ENCODE peak calls at places on chromosomes 12 and 14, in ten cellular contexts. Q is CD8-positive, alpha-beta T cell; J is progenitor cell of endocrine pancreas; U is uterus; P is HFF-Myc; N is AG04450; Z is GM13977; S is hepatocyte; D is activated B cell treated with CpG ODN at 0.5 μM for 24 hours; V is astrocyte of the spinal cord. X is an unnamed sample.

GRCh38 chr12:47785036-47785886 is 12.2 kb downstream of the SLC48A1 start:
- DNase-seq in V (no peak), U (no peak), N (no peak), Q (no peak), S (no peak), P (no peak), D (no peak), J (no peak), Z (no peak), X (no peak)

GRCh38 chr14:58907803-58908202 is 270.0 kb downstream of the DACT1 start:
- DNase-seq in J (no peak), Q (no peak), V (peak), D (no peak), U (no peak), N (no peak), Z (no peak), P (no peak), S (no peak), X (no peak)

GRCh38 chr12:67517181-67517887 is 131.2 kb upstream of the DYRK2 start:
- DNase-seq in V (peak), P (no peak), Q (no peak), Z (no peak), D (no peak), N (no peak), U (peak), J (no peak), S (no peak), X (no peak)

GRCh38 chr12:66262737-66263136 is 39.6 kb upstream of the HELB start:
- DNase-seq in U (no peak), V (no peak), P (no peak), S (no peak), J (no peak), D (no peak), Z (no peak), Q (no peak), N (no peak), X (no peak)

GRCh38 chr14:105974902-105975301 is 448.5 kb downstream of the TMEM121 start:
- DNase-seq in J (no peak), D (no peak), Z (peak), V (no peak), Q (peak), P (no peak), S (no peak), N (no peak), U (no peak), X (no peak)

GRCh38 chr12:31589896-31590729 is 823 bp downstream of the DENND5B start:
- DNase-seq in S (peak), V (peak), D (peak), Z (peak), Q (no peak), U (peak), P (peak), J (peak), N (no peak), X (peak)

GRCh38 chr14:51648296-51648695 is 3.4 kb upstream of the FRMD6 start:
- DNase-seq in P (no peak), U (no peak), J (no peak), D (no peak), Z (no peak), V (no peak), S (no peak), N (no peak), Q (no peak), X (no peak)

GRCh38 chr14:68814376-68815287 is 21.8 kb upstream of the ZFP36L1 start:
- DNase-seq in D (peak), N (no peak), P (no peak), Q (no peak), S (peak), J (no peak), Z (peak), V (peak), U (peak), X (peak)

GRCh38 chr14:106277503-106277902 is 751.1 kb downstream of the TMEM121 start:
- DNase-seq in J (no peak), Q (no peak), S (no peak), V (no peak), D (no peak), N (no peak), U (no peak), P (no peak), Z (peak), X (peak)

GRCh38 chr12:15216036-15216889 is 5.0 kb downstream of the RERG start:
- DNase-seq in N (no peak), Q (no peak), P (no peak), D (no peak), Z (no peak), U (no peak), S (no peak), V (no peak), J (no peak), X (no peak)

GRCh38 chr12:66964629-66965028 is 285.8 kb upstream of the GRIP1 start:
- DNase-seq in J (no peak), N (no peak), S (no peak), P (no peak), U (no peak), V (peak), Q (peak), D (no peak), Z (no peak), X (peak)

GRCh38 chr12:70157099-70157498 is 86.1 kb upstream of the CNOT2 start:
- DNase-seq in V (peak), D (no peak), Z (no peak), J (no peak), S (no peak), Q (no peak), N (no peak), U (no peak), P (no peak), X (no peak)

GRCh38 chr12:21941522-21942376 is 523 bp upstream of the ABCC9 start:
- DNase-seq in D (no peak), Z (no peak), N (no peak), S (peak), Q (no peak), U (peak), V (peak), P (no peak), J (peak), X (peak)

GRCh38 chr12:31368666-31369361 is 42.9 kb upstream of the SINHCAF start:
- DNase-seq in V (no peak), Q (no peak), U (no peak), P (no peak), N (no peak), S (peak), J (no peak), D (no peak), Z (no peak), X (no peak)

GRCh38 chr12:25585021-25585523 is 32.0 kb upstream of the LMNTD1 start:
- DNase-seq in D (no peak), P (no peak), N (no peak), Q (no peak), V (peak), Z (no peak), U (peak), J (no peak), S (peak), X (no peak)

GRCh38 chr14:31829256-31829923 is 247.7 kb upstream of the ARHGAP5 start:
- DNase-seq in J (no peak), S (peak), P (peak), Q (no peak), N (peak), Z (no peak), U (no peak), D (no peak), V (peak), X (no peak)

GRCh38 chr12:94057262-94058151 is 90.9 kb upstream of the PLXNC1 start:
- DNase-seq in V (no peak), Q (no peak), J (no peak), D (no peak), P (no peak), S (no peak), U (no peak), N (no peak), Z (no peak), X (no peak)

GRCh38 chr12:105943525-105943924 is 195.2 kb downstream of the NUAK1 start:
- DNase-seq in Z (no peak), D (no peak), N (no peak), V (no peak), Q (no peak), J (no peak), P (no peak), U (no peak), S (no peak), X (no peak)

GRCh38 chr14:104766256-104766862 is 13.4 kb downstream of the SIVA1 start:
- DNase-seq in N (no peak), S (no peak), D (no peak), Q (no peak), U (no peak), V (no peak), Z (no peak), P (no peak), J (no peak), X (no peak)

GRCh38 chr12:90410962-90411361 is 544.0 kb downstream of the CCER1 start:
- DNase-seq in P (no peak), U (no peak), D (no peak), S (no peak), N (no peak), J (no peak), Z (no peak), V (no peak), Q (no peak), X (no peak)

GRCh38 chr12:90404071-90404470 is 550.9 kb downstream of the CCER1 start:
- DNase-seq in V (no peak), N (no peak), S (no peak), Q (no peak), Z (no peak), J (no peak), U (no peak), P (no peak), D (no peak), X (no peak)

DNA sequence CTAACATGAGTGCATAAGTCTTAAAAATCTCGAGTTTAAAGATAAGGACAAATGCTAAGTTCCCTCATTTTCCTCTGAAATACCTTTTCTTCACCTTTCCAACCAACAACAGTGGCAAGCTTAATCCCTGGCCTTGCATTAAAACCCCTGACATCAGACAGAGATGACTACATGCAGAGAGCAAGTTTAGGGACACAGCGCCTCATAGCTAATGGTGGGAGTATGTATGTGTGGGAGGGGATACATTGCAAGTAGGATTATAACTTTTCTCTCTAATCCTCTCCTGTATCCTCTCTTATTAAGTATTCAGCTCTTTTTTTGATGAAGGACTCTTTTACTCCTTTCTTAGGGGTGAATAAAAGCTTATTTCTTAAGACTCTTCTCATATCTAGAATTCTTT is 547.1 kb downstream of the CCER1 start:
- DNase-seq in V (no peak), D (no peak), U (no peak), J (no peak), P (no peak), N (no peak), Z (no peak), Q (no peak), S (no peak), X (no peak)
- TF ChIP-seq CTCF in V (no peak), D (no peak), U (no peak), J (no peak), P (no peak), N (no peak), Z (no peak), Q (no peak), S (no peak), X (no peak)

GRCh38 chr12:108080363-108080762 is 48.7 kb upstream of the WSCD2 start:
- DNase-seq in J (no peak), S (no peak), U (no peak), N (no peak), V (no peak), D (no peak), Z (no peak), Q (no peak), P (no peak), X (no peak)

GRCh38 chr12:108082506-108082905 is 46.6 kb upstream of the WSCD2 start:
- DNase-seq in U (no peak), D (no peak), S (no peak), Q (no peak), P (no peak), J (no peak), V (no peak), N (no peak), Z (no peak), X (no peak)

GRCh38 chr12:108079731-108080130 is 49.4 kb upstream of the WSCD2 start:
- DNase-seq in Z (no peak), S (no peak), J (no peak), V (no peak), Q (no peak), N (no peak), U (no peak), D (no peak), P (no peak), X (no peak)

DNA sequence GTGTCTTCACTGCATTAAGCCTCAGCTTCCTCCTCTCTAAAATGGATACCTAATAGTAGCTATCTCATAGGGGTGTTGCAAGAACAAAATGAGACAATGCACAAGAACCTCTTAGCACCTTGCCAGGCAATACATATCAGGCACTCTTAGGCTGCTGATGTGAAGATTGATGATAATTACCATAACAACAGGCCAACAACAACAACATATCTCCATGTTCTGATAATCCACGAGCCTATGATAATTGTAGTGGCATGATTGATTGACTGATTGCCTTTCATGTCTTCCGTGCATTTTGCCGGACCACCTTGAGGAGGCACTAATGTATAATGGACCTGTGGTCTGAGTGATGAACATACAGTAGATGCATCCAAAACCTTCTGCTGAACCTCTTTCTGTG is 50.7 kb upstream of the WSCD2 start:
- DNase-seq in P (no peak), V (no peak), S (no peak), Q (no peak), D (no peak), N (no peak), Z (no peak), U (no peak), J (no peak), X (no peak)
- TF ChIP-seq CTCF in P (no peak), V (no peak), S (no peak), Q (no peak), D (no peak), N (no peak), Z (no peak), U (no peak), J (no peak), X (no peak)

GRCh38 chr14:92225731-92226130 is 97.2 kb upstream of the SLC24A4 start:
- DNase-seq in J (no peak), Z (no peak), U (no peak), P (no peak), S (no peak), V (no peak), Q (no peak), N (no peak), D (no peak), X (no peak)
- TF ChIP-seq CTCF in J (no peak), Z (no peak), U (no peak), P (no peak), S (no peak), V (no peak), Q (no peak), N (no peak), D (no peak), X (no peak)

DNA sequence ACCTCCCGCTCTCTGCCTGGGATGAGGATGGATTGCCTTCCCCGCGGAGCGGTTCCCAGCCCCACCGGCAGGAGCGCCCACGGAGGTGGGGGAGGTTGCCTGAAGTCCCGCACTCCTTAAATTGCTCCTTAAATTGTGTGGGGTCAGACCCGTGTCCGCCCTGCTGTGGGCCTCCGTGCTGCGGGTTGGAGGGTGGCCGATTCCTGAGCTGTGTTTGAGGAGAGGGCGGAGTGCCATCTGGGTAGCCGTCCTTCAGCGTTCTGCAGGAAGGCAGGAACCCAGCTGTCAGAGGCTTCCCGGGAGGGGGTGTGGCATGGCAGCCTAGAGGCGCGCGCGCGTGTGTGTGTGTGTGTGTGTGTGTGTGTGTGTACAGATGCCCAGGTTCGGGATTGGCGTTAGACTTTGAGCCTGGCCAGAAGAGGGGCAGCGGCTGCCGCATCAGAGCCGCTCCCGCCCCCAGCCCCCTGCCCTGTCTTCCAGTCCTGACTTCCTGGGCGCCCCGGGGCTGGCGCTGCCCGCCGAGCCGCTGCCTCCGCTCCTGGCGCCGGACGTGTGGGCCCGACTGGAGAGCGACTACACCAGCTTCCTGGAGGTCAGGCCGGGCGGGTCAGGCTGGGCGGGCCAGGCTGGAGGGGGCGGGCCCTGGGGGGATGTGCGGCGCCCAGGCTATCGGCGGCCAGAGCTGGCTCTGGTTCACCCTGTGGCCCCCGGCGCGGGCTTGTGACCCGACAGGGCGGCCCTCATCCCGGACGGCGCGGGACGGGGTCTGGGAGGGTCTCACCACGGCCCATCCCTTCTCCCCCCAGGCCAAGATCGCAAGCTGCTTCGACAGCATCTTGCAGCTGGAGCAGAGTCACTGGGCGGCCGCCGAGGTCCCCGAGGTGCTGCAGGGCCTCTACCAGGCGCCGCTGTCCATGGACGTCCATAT is 9.2 kb downstream of the EXOC3L4 start:
- DNase-seq in Q (no peak), J (no peak), U (no peak), V (no peak), P (no peak), N (no peak), Z (no peak), S (no peak), D (no peak), X (no peak)
- TF ChIP-seq CTCF in Q (no peak), J (no peak), U (no peak), V (peak), P (peak), N (peak), Z (no peak), S (no peak), D (no peak), X (no peak)

DNA sequence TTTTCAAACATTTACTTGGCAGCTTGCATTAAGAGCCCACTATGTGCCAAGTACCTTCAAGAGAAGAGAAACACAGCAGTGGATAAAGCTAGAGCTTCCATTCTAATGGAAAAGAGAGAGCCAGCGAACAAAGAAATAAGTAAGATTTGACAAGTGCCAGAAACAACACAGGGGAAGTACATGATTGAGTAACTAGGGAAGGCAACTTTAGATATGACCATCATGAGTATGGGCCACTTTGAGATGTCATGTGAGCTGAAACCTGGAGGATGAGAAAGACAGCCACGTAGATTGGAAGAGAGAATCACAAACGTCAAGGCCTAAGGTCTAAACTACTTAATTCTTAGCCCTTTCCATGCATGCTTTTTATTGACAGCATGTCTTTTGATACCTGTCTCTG is 121.4 kb downstream of the ITPR2 start:
- DNase-seq in Z (no peak), U (no peak), Q (no peak), D (no peak), J (no peak), N (no peak), P (no peak), S (no peak), V (no peak), X (no peak)
- TF ChIP-seq CTCF in Z (no peak), U (no peak), Q (no peak), D (no peak), J (no peak), N (no peak), P (no peak), S (no peak), V (no peak), X (no peak)

DNA sequence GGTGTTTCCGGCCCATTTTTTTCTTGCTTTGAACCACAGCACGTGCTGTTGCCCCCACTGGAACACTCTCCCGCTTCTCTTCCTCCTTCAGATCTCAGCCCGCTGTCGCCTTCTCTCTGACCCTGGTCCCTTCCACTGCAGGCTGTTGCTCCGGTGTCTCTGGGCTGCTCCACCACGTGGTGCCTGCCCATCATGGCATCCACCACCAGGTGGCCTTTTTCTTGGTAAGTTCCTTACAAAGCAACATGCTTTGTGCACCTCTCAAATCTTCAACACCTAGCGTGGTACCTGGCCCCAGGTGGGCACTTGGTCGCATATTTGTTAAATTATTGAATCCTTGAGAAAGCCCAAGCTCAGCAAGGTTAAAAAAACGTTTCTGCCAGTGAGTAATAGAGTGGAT is 19.1 kb downstream of the TUNAR start:
- DNase-seq in P (no peak), V (no peak), U (no peak), Q (no peak), N (no peak), Z (peak), D (no peak), S (peak), J (no peak), X (no peak)
- TF ChIP-seq CTCF in P (no peak), V (no peak), U (no peak), Q (no peak), N (no peak), Z (peak), D (no peak), S (peak), J (peak), X (peak)

GRCh38 chr12:91178139-91178561 is 4.5 kb downstream of the DCN start:
- DNase-seq in V (peak), N (no peak), Z (no peak), U (peak), Q (no peak), D (no peak), J (no peak), S (peak), P (no peak), X (peak)
- TF ChIP-seq CTCF in V (peak), N (peak), Z (peak), U (peak), Q (no peak), D (no peak), J (peak), S (peak), P (peak), X (peak)

GRCh38 chr12:121090576-121091125 is 42.0 kb upstream of the P2RX7 start:
- DNase-seq in D (no peak), Z (no peak), Q (no peak), S (no peak), U (no peak), P (no peak), N (no peak), J (no peak), V (no peak), X (no peak)

GRCh38 chr12:121088208-121088585 is 44.5 kb upstream of the P2RX7 start:
- DNase-seq in J (no peak), S (no peak), V (no peak), N (no peak), P (no peak), Z (no peak), U (no peak), D (no peak), Q (no peak), X (no peak)

GRCh38 chr12:121087467-121088207 is 45.0 kb upstream of the P2RX7 start:
- DNase-seq in V (no peak), P (no peak), Z (peak), S (no peak), Q (no peak), J (no peak), U (no peak), N (no peak), D (no peak), X (no peak)

GRCh38 chr12:121089813-121090430 is 42.8 kb upstream of the P2RX7 start:
- DNase-seq in P (no peak), N (no peak), V (no peak), D (no peak), U (no peak), Q (no peak), S (no peak), J (no peak), Z (no peak), X (no peak)

GRCh38 chr12:121089031-121089812 is 43.5 kb upstream of the P2RX7 start:
- DNase-seq in Z (no peak), S (no peak), N (no peak), P (no peak), U (peak), V (no peak), Q (no peak), D (no peak), J (no peak), X (no peak)
- TF ChIP-seq CTCF in Z (no peak), S (no peak), N (no peak), P (no peak), U (no peak), V (no peak), Q (no peak), D (no peak), J (no peak), X (peak)

X was measured in GM06990.